ENCODE peak calls at places on chromosome 1, in four cellular contexts. B is PC-9, Y is T follicular helper cell, N is WTC11. S is an unnamed sample.

GRCh38 chr1:115437146-115437639 is 99.1 kb upstream of the NGF start:
- DNase-seq in Y (no peak), N (no peak), B (no peak), S (no peak)

GRCh38 chr1:83905315-83905907 is 93.5 kb downstream of the TTLL7 start:
- DNase-seq in Y (no peak), B (no peak), N (no peak), S (no peak)

GRCh38 chr1:112716133-112716720 is 1.1 kb upstream of the PPM1J start:
- DNase-seq in N (peak; percentile 94), Y (peak; percentile 72), B (peak; percentile 85), S (peak; percentile 94)

GRCh38 chr1:116064616-116065015 is 46.6 kb upstream of the MAB21L3 start:
- DNase-seq in N (no peak), B (no peak), Y (no peak), S (no peak)

GRCh38 chr1:170032531-170033295 is 41.8 kb downstream of the KIFAP3 start:
- DNase-seq in N (no peak), B (no peak), Y (no peak), S (no peak)

GRCh38 chr1:234976880-234977680 is 151.6 kb downstream of the TOMM20 start:
- DNase-seq in Y (no peak), B (no peak), N (no peak), S (no peak)

GRCh38 chr1:89523597-89524368 is 846 bp upstream of the LRRC8B start:
- DNase-seq in Y (peak; percentile 34), B (peak; percentile 77), N (peak; percentile 28), S (peak; percentile 71)

GRCh38 chr1:15683411-15684039 is 595 bp upstream of the PLEKHM2 start:
- DNase-seq in B (no peak), N (no peak), Y (no peak), S (no peak)